ENCODE peak calls at places on chromosomes 7 and 10, in nine cellular contexts. G, W, B, S, P, K, V, E and Q are unnamed samples.

GRCh38 chr7:136925556-136925955 is 57.1 kb downstream of the CHRM2 start:
- DNase-seq in V (no peak), K (no peak), E (no peak), G (peak; percentile 9), B (no peak), W (no peak), P (no peak), S (peak; percentile 15), Q (no peak)

GRCh38 chr10:29946953-29947700 is 112.3 kb downstream of the JCAD start:
- DNase-seq in B (no peak), V (no peak), K (no peak), G (peak; percentile 87), P (no peak), W (no peak), S (peak; percentile 87), E (no peak), Q (no peak)

GRCh38 chr7:26326211-26326610 is 34.5 kb downstream of the SNX10 start:
- DNase-seq in K (no peak), G (no peak), S (no peak), B (no peak), E (no peak), V (no peak), W (no peak), P (no peak), Q (no peak)

GRCh38 chr7:74627699-74628411 is 29.7 kb upstream of the GTF2I start:
- DNase-seq in B (peak; percentile 38), P (no peak), G (peak; percentile 51), K (no peak), S (peak; percentile 89), W (no peak), E (no peak), V (peak; percentile 86), Q (no peak)

GRCh38 chr7:108486291-108486966 is 30.2 kb upstream of the NRCAM start:
- DNase-seq in K (no peak), B (no peak), E (no peak), G (peak; percentile 29), W (no peak), S (peak; percentile 58), P (no peak), V (no peak), Q (no peak)

GRCh38 chr10:56537984-56538383 is 176.9 kb upstream of the ZWINT start:
- DNase-seq in B (no peak), K (no peak), W (no peak), P (no peak), G (peak; percentile 34), S (no peak), V (no peak), E (no peak), Q (no peak)

GRCh38 chr7:142408794-142409193 is 150.9 kb upstream of the PRSS58 start:
- DNase-seq in W (no peak), S (no peak), K (no peak), V (no peak), E (no peak), P (no peak), G (no peak), B (no peak), Q (no peak)

GRCh38 chr10:53260213-53260612 is 487.6 kb upstream of the MBL2 start:
- DNase-seq in V (no peak), S (no peak), P (no peak), W (no peak), B (no peak), G (no peak), K (no peak), E (no peak), Q (no peak)

GRCh38 chr7:7219216-7219615 is 36.9 kb downstream of the C1GALT1 start:
- DNase-seq in E (no peak), P (no peak), G (peak; percentile 18), V (no peak), B (no peak), K (no peak), S (no peak), W (no peak), Q (no peak)

GRCh38 chr10:78581133-78581694 is 487.6 kb upstream of the ZMIZ1 start:
- DNase-seq in E (no peak), S (no peak), P (no peak), K (no peak), W (no peak), B (no peak), V (no peak), G (no peak), Q (no peak)

GRCh38 chr10:47094636-47095035 is 183.4 kb downstream of the PTPN20 start:
- DNase-seq in W (no peak), P (no peak), G (no peak), V (no peak), B (no peak), E (no peak), K (no peak), S (no peak), Q (no peak)